ENCODE peak calls at places on chromosomes 11 and 22, in ten cellular contexts. U is ACHN; H is lower lobe of right lung; Q is naive thymus-derived CD8-positive, alpha-beta T cell; B is KG1; O is GM03348; W is psoas muscle; S is epithelial cell of proximal tubule; I is stimulated activated CD4-positive, alpha-beta T cell treated with anti-CD3 and anti-CD28 coated beads, Interleukin-4, amount 100 ng/mL, for 4 hours; N is sciatic nerve. G is an unnamed sample.

GRCh38 chr11:119254239-119254638 is 48.1 kb downstream of the CBL start:
- DNase-seq in U (no peak), H (no peak), Q (no peak), B (no peak), O (no peak), W (no peak), S (no peak), I (peak), N (no peak), G (no peak)

GRCh38 chr22:45207981-45208664 is 32.6 kb downstream of the KIAA0930 start:
- DNase-seq in U (no peak), H (no peak), Q (no peak), B (no peak), O (no peak), W (no peak), S (no peak), I (no peak), N (peak), G (no peak)

GRCh38 chr11:130407978-130408377 is 20.4 kb downstream of the ADAMTS8 start:
- DNase-seq in U (peak), H (no peak), Q (no peak), B (no peak), O (peak), W (peak), S (no peak), I (no peak), N (no peak), G (no peak)

GRCh38 chr22:22941831-22942510 is 54.4 kb downstream of the IGLL5 start:
- DNase-seq in U (no peak), H (no peak), Q (no peak), B (no peak), O (no peak), W (no peak), S (no peak), I (no peak), N (peak), G (peak)

GRCh38 chr11:68146704-68147474 is 25.7 kb upstream of the CHKA start:
- DNase-seq in U (peak), H (peak), Q (no peak), B (peak), O (peak), W (no peak), S (no peak), I (no peak), N (no peak), G (peak)

GRCh38 chr11:45354976-45355705 is 69.0 kb upstream of the SYT13 start:
- DNase-seq in U (peak), H (peak), Q (peak), B (peak), O (no peak), W (peak), S (no peak), I (peak), N (peak), G (peak)

GRCh38 chr11:72764503-72764902 is 12.3 kb upstream of the ARAP1 start:
- DNase-seq in U (no peak), H (peak), Q (no peak), B (no peak), O (no peak), W (no peak), S (no peak), I (no peak), N (no peak), G (no peak)

GRCh38 chr22:39362271-39362670 is 12.5 kb downstream of the SYNGR1 start:
- DNase-seq in U (no peak), H (no peak), Q (no peak), B (no peak), O (no peak), W (no peak), S (no peak), I (no peak), N (no peak), G (no peak)

GRCh38 chr11:61963282-61964057 is 4.0 kb downstream of the FTH1 start:
- DNase-seq in U (peak), H (no peak), Q (peak), B (peak), O (peak), W (no peak), S (no peak), I (no peak), N (peak), G (no peak)

GRCh38 chr11:28343304-28344233 is 235.4 kb downstream of the METTL15 start:
- DNase-seq in U (peak), H (no peak), Q (no peak), B (peak), O (peak), W (no peak), S (peak), I (no peak), N (no peak), G (peak)

GRCh38 chr11:3905080-3905953 is 49.9 kb downstream of the STIM1 start:
- DNase-seq in U (peak), H (peak), Q (peak), B (no peak), O (peak), W (no peak), S (peak), I (peak), N (no peak), G (no peak)

GRCh38 chr11:73241300-73241699 is 23.2 kb downstream of the P2RY2 start:
- DNase-seq in U (no peak), H (no peak), Q (no peak), B (no peak), O (no peak), W (no peak), S (no peak), I (no peak), N (no peak), G (no peak)

GRCh38 chr11:69064394-69064957 is 15.7 kb downstream of the TPCN2 start:
- DNase-seq in U (no peak), H (no peak), Q (no peak), B (no peak), O (no peak), W (no peak), S (no peak), I (no peak), N (no peak), G (no peak)

GRCh38 chr11:83063073-83063754 is 8.5 kb downstream of the RAB30 start:
- DNase-seq in U (peak), H (no peak), Q (peak), B (no peak), O (peak), W (no peak), S (no peak), I (peak), N (no peak), G (no peak)

GRCh38 chr11:3808846-3809623 is 675 bp downstream of the PGAP2 start:
- DNase-seq in U (peak), H (no peak), Q (peak), B (peak), O (peak), W (no peak), S (peak), I (peak), N (no peak), G (no peak)

GRCh38 chr11:66360406-66361073 is 11.0 kb downstream of the SLC29A2 start:
- DNase-seq in U (no peak), H (no peak), Q (no peak), B (no peak), O (no peak), W (no peak), S (no peak), I (no peak), N (no peak), G (no peak)

GRCh38 chr11:127601578-127601977 is 601.0 kb upstream of the KIRREL3 start:
- DNase-seq in U (no peak), H (no peak), Q (no peak), B (no peak), O (no peak), W (no peak), S (no peak), I (no peak), N (no peak), G (no peak)

GRCh38 chr11:113992459-113993105 is 17.7 kb downstream of the HTR3A start:
- DNase-seq in U (no peak), H (no peak), Q (no peak), B (no peak), O (no peak), W (no peak), S (no peak), I (no peak), N (no peak), G (no peak)

GRCh38 chr11:130779943-130780342 is 136.3 kb downstream of the SNX19 start:
- DNase-seq in U (no peak), H (no peak), Q (no peak), B (no peak), O (no peak), W (no peak), S (no peak), I (no peak), N (no peak), G (no peak)

GRCh38 chr11:61972796-61973602 is 5.6 kb upstream of the FTH1 start:
- DNase-seq in U (peak), H (no peak), Q (no peak), B (no peak), O (peak), W (no peak), S (peak), I (no peak), N (no peak), G (no peak)

GRCh38 chr11:78954261-78954660 is 379.6 kb upstream of the NARS2 start:
- DNase-seq in U (no peak), H (no peak), Q (no peak), B (no peak), O (no peak), W (no peak), S (no peak), I (no peak), N (no peak), G (no peak)

GRCh38 chr11:93100211-93100610 is 97.6 kb downstream of the SLC36A4 start:
- DNase-seq in U (no peak), H (no peak), Q (no peak), B (no peak), O (peak), W (no peak), S (no peak), I (no peak), N (no peak), G (no peak)

GRCh38 chr11:13861411-13861810 is 101.1 kb upstream of the SPON1 start:
- DNase-seq in U (no peak), H (no peak), Q (peak), B (no peak), O (no peak), W (no peak), S (no peak), I (no peak), N (no peak), G (no peak)

GRCh38 chr11:19651654-19652053 is 61.0 kb upstream of the NAV2 start:
- DNase-seq in U (no peak), H (no peak), Q (no peak), B (no peak), O (no peak), W (no peak), S (no peak), I (no peak), N (no peak), G (no peak)

GRCh38 chr22:36762687-36763260 is 13.1 kb downstream of the IFT27 start:
- DNase-seq in U (no peak), H (peak), Q (no peak), B (no peak), O (peak), W (no peak), S (no peak), I (no peak), N (peak), G (peak)

GRCh38 chr11:61826930-61827572 is 1.0 kb upstream of the FADS2 start:
- DNase-seq in U (no peak), H (peak), Q (no peak), B (peak), O (no peak), W (no peak), S (no peak), I (no peak), N (no peak), G (no peak)

GRCh38 chr11:2804701-2805387 is 80.7 kb downstream of the CDKN1C start:
- DNase-seq in U (no peak), H (peak), Q (no peak), B (no peak), O (no peak), W (peak), S (no peak), I (no peak), N (peak), G (peak)

GRCh38 chr22:16651217-16651616 is 58.6 kb upstream of the CCT8L2 start:
- DNase-seq in U (no peak), H (no peak), Q (no peak), B (no peak), O (no peak), W (no peak), S (no peak), I (no peak), N (no peak), G (no peak)

GRCh38 chr22:47602732-47603131 is 840.3 kb downstream of the TBC1D22A start:
- DNase-seq in U (no peak), H (no peak), Q (no peak), B (no peak), O (no peak), W (no peak), S (no peak), I (no peak), N (no peak), G (no peak)

GRCh38 chr11:9760180-9760550 is 96.3 kb downstream of the SWAP70 start:
- DNase-seq in U (peak), H (peak), Q (no peak), B (no peak), O (peak), W (peak), S (peak), I (no peak), N (peak), G (peak)

GRCh38 chr11:7511405-7511804 is 2.4 kb upstream of the PPFIBP2 start:
- DNase-seq in U (no peak), H (no peak), Q (no peak), B (no peak), O (no peak), W (peak), S (no peak), I (no peak), N (no peak), G (no peak)

GRCh38 chr11:62432695-62433094 is 13.9 kb downstream of the SCGB1A1 start:
- DNase-seq in U (peak), H (no peak), Q (no peak), B (no peak), O (no peak), W (no peak), S (peak), I (no peak), N (no peak), G (no peak)

GRCh38 chr11:112882494-112883381 is 78.5 kb upstream of the NCAM1 start:
- DNase-seq in U (no peak), H (no peak), Q (no peak), B (no peak), O (no peak), W (no peak), S (no peak), I (no peak), N (no peak), G (no peak)